ENCODE peak calls at places on chromosomes 5 and 9, in eight cellular contexts. S, F, T, R, A, N, W and V are unnamed samples.

GRCh38 chr5:45411971-45412612 is 284.1 kb downstream of the HCN1 start:
- DNase-seq in S (no peak), F (no peak), T (no peak), R (no peak), A (no peak), N (no peak), W (no peak), V (no peak)

GRCh38 chr5:138276402-138277054 is 2.1 kb upstream of the GFRA3 start:
- DNase-seq in S (peak; percentile 63), F (no peak), T (no peak), R (no peak), A (no peak), N (no peak), W (no peak), V (no peak)

GRCh38 chr9:113178087-113178486 is 27.3 kb downstream of the SLC31A2 start:
- DNase-seq in S (no peak), F (no peak), T (no peak), R (no peak), A (no peak), N (no peak), W (no peak), V (peak; percentile 26)

GRCh38 chr5:148585988-148586387 is 68.3 kb downstream of the HTR4 start:
- DNase-seq in S (no peak), F (no peak), T (no peak), R (no peak), A (no peak), N (no peak), W (no peak), V (no peak)

GRCh38 chr5:81631124-81631523 is 119.8 kb downstream of the SSBP2 start:
- DNase-seq in S (no peak), F (no peak), T (no peak), R (peak; percentile 94), A (no peak), N (no peak), W (no peak), V (no peak)

GRCh38 chr5:37506722-37507121 is 127.6 kb downstream of the WDR70 start:
- DNase-seq in S (no peak), F (no peak), T (no peak), R (no peak), A (no peak), N (no peak), W (no peak), V (no peak)

GRCh38 chr9:83537331-83538171 is 650 bp downstream of the FRMD3 start:
- DNase-seq in S (no peak), F (no peak), T (no peak), R (no peak), A (no peak), N (no peak), W (no peak), V (no peak)

GRCh38 chr9:35608221-35608620 is 3.2 kb downstream of the TESK1 start:
- DNase-seq in S (no peak), F (no peak), T (no peak), R (no peak), A (peak; percentile 53), N (no peak), W (no peak), V (no peak)

GRCh38 chr5:135159626-135160025 is 125.6 kb upstream of the PITX1 start:
- DNase-seq in S (no peak), F (no peak), T (no peak), R (no peak), A (no peak), N (no peak), W (no peak), V (no peak)

GRCh38 chr5:114237766-114238165 is 124.1 kb upstream of the KCNN2 start:
- DNase-seq in S (no peak), F (no peak), T (peak; percentile 83), R (peak; percentile 33), A (no peak), N (no peak), W (no peak), V (peak; percentile 24)

GRCh38 chr9:107547772-107548297 is 58.3 kb upstream of the KLF4 start:
- DNase-seq in S (no peak), F (no peak), T (no peak), R (no peak), A (no peak), N (no peak), W (no peak), V (no peak)

GRCh38 chr9:72292874-72293607 is 72.0 kb downstream of the ZFAND5 start:
- DNase-seq in S (no peak), F (peak; percentile 24), T (no peak), R (peak; percentile 18), A (no peak), N (no peak), W (no peak), V (peak; percentile 62)

GRCh38 chr5:156036640-156037039 is 290.3 kb upstream of the SGCD start:
- DNase-seq in S (no peak), F (no peak), T (no peak), R (no peak), A (no peak), N (no peak), W (no peak), V (no peak)